ENCODE peak calls at places on chromosome 12, in nine cellular contexts. I is adipocyte, Q is kidney epithelial cell, F is ureter, P is T-helper 17 cell, U is A549, D is K562, E is MM.1S, B is T-cell. Z is an unnamed sample.

GRCh38 chr12:6708968-6709394 is 8.4 kb upstream of the PIANP start:
- DNase-seq in B (no peak), Q (no peak), I (no peak), D (no peak), F (no peak), E (no peak), P (no peak), U (no peak), Z (no peak)

GRCh38 chr12:108341356-108341755 is 2.2 kb upstream of the CMKLR1 start:
- DNase-seq in Q (no peak), P (no peak), I (peak), B (no peak), U (no peak), D (no peak), E (no peak), F (no peak), Z (no peak)

GRCh38 chr12:16112626-16113560 is 164.6 kb downstream of the SLC15A5 start:
- DNase-seq in B (no peak), E (no peak), Q (no peak), D (no peak), I (peak), U (no peak), F (no peak), P (no peak), Z (no peak)

GRCh38 chr12:57089259-57090245 is 638 bp downstream of the NAB2 start:
- DNase-seq in Q (no peak), F (peak), U (no peak), I (peak), P (no peak), B (no peak), E (no peak), D (peak), Z (no peak)

GRCh38 chr12:89185889-89186288 is 166.4 kb downstream of the DUSP6 start:
- DNase-seq in B (no peak), D (no peak), E (no peak), U (peak), F (no peak), I (no peak), Q (no peak), P (no peak), Z (no peak)

GRCh38 chr12:2494490-2495192 is 300.1 kb upstream of the FKBP4 start:
- DNase-seq in Q (no peak), I (no peak), B (no peak), U (no peak), E (no peak), P (no peak), D (no peak), F (no peak), Z (no peak)

GRCh38 chr12:57628280-57629191 is 4.5 kb downstream of the B4GALNT1 start:
- DNase-seq in P (no peak), B (no peak), F (peak), E (no peak), D (no peak), I (no peak), Q (no peak), U (no peak), Z (no peak)

GRCh38 chr12:73623421-73623820 is 914.2 kb upstream of the ATXN7L3B start:
- DNase-seq in U (no peak), B (no peak), D (no peak), F (no peak), Q (no peak), I (no peak), E (no peak), P (no peak), Z (no peak)

GRCh38 chr12:24591079-24591626 is 357.7 kb downstream of the BCAT1 start:
- DNase-seq in P (no peak), D (no peak), Q (no peak), I (no peak), F (no peak), U (no peak), E (no peak), B (no peak), Z (no peak)

GRCh38 chr12:73421832-73422231 is 1115.8 kb upstream of the ATXN7L3B start:
- DNase-seq in D (no peak), P (no peak), U (no peak), I (peak), Q (peak), E (peak), B (no peak), F (no peak), Z (no peak)

GRCh38 chr12:49885118-49885517 is 18.6 kb downstream of the FAIM2 start:
- DNase-seq in E (no peak), U (no peak), Q (no peak), B (no peak), P (no peak), F (no peak), D (no peak), I (no peak), Z (no peak)

GRCh38 chr12:107110519-107110859 is 17.1 kb upstream of the CRY1 start:
- DNase-seq in D (no peak), F (no peak), Q (no peak), P (no peak), E (no peak), I (no peak), B (no peak), U (no peak), Z (no peak)

GRCh38 chr12:62799126-62799736 is 135.7 kb downstream of the PPM1H start:
- DNase-seq in P (no peak), D (peak), F (peak), I (peak), U (peak), Q (no peak), E (peak), B (peak), Z (peak)

GRCh38 chr12:15735837-15736615 is 53.2 kb downstream of the EPS8 start:
- DNase-seq in F (no peak), U (no peak), D (no peak), I (no peak), B (no peak), Q (no peak), E (no peak), P (no peak), Z (no peak)

GRCh38 chr12:124539084-124540041 is 28.0 kb downstream of the NCOR2 start:
- DNase-seq in D (no peak), E (no peak), U (no peak), B (no peak), F (no peak), I (no peak), P (no peak), Q (no peak), Z (no peak)

GRCh38 chr12:132966676-132967415 is 10.7 kb upstream of the ZNF605 start:
- DNase-seq in Q (no peak), B (no peak), U (no peak), I (no peak), F (no peak), D (no peak), E (no peak), P (no peak), Z (no peak)

GRCh38 chr12:131829795-131830334 is 1.7 kb downstream of the MMP17 start:
- DNase-seq in F (no peak), Q (no peak), E (no peak), P (no peak), U (no peak), D (no peak), B (no peak), I (peak), Z (no peak)

GRCh38 chr12:3453947-3454675 is 36.9 kb upstream of the PRMT8 start:
- DNase-seq in Q (peak), D (no peak), B (no peak), E (no peak), I (peak), U (peak), F (no peak), P (no peak), Z (no peak)

GRCh38 chr12:124352839-124353238 is 57.9 kb downstream of the RFLNA start:
- DNase-seq in E (no peak), F (peak), D (peak), B (no peak), I (no peak), U (peak), P (no peak), Q (no peak), Z (no peak)

GRCh38 chr12:22313276-22313995 is 21.1 kb downstream of the ST8SIA1 start:
- DNase-seq in U (no peak), B (no peak), P (no peak), Q (no peak), I (no peak), F (no peak), D (no peak), E (no peak), Z (no peak)

GRCh38 chr12:120228291-120229070 is 27.6 kb upstream of the RPLP0 start:
- DNase-seq in F (peak), I (peak), D (peak), E (peak), U (peak), Q (no peak), B (peak), P (peak), Z (no peak)

GRCh38 chr12:16350682-16351081 is 3.2 kb downstream of the MGST1 start:
- DNase-seq in Q (peak), I (peak), E (no peak), F (peak), B (no peak), P (no peak), U (peak), D (no peak), Z (no peak)

GRCh38 chr12:30839643-30840190 is 85.0 kb upstream of the CAPRIN2 start:
- DNase-seq in D (no peak), P (no peak), Q (no peak), U (no peak), I (no peak), F (no peak), B (no peak), E (no peak), Z (no peak)

GRCh38 chr12:57452181-57452936 is 2.7 kb upstream of the INHBE start:
- DNase-seq in B (no peak), P (no peak), F (no peak), E (no peak), U (peak), D (no peak), I (peak), Q (no peak), Z (no peak)

GRCh38 chr12:131896811-131897270 is 2.4 kb downstream of the ULK1 start:
- DNase-seq in U (no peak), F (no peak), P (no peak), D (no peak), E (no peak), Q (peak), I (peak), B (no peak), Z (no peak)

GRCh38 chr12:132356686-132357622 is 27.6 kb upstream of the GALNT9 start:
- DNase-seq in F (peak), I (peak), Q (peak), P (no peak), E (no peak), U (peak), B (no peak), D (peak), Z (peak)

GRCh38 chr12:51814311-51815088 is 34.0 kb downstream of the FIGNL2 start:
- DNase-seq in E (peak), Q (no peak), F (peak), I (peak), U (peak), B (peak), P (peak), D (peak), Z (peak)

GRCh38 chr12:118271770-118272417 is 100.8 kb downstream of the TAOK3 start:
- DNase-seq in I (no peak), D (no peak), U (no peak), P (no peak), B (no peak), Q (peak), F (no peak), E (no peak), Z (no peak)

GRCh38 chr12:31033681-31034080 is 40.0 kb upstream of the DDX11 start:
- DNase-seq in D (no peak), I (peak), P (no peak), B (no peak), Q (no peak), E (no peak), F (peak), U (no peak), Z (no peak)

GRCh38 chr12:67431436-67432049 is 162.4 kb downstream of the CAND1 start:
- DNase-seq in U (no peak), D (no peak), E (no peak), Q (no peak), B (no peak), P (no peak), I (no peak), F (no peak), Z (no peak)

GRCh38 chr12:25698782-25699181 is 145.7 kb upstream of the LMNTD1 start:
- DNase-seq in P (no peak), I (no peak), Q (no peak), F (no peak), U (no peak), B (no peak), D (no peak), E (no peak), Z (no peak)

GRCh38 chr12:42798811-42799438 is 209.4 kb upstream of the PRICKLE1 start:
- DNase-seq in I (peak), E (no peak), B (no peak), F (no peak), Q (peak), U (no peak), D (no peak), P (no peak), Z (no peak)

GRCh38 chr12:57615637-57616036 is 4.4 kb downstream of the ARHGEF25 start:
- DNase-seq in I (no peak), U (no peak), B (no peak), E (no peak), F (no peak), Q (no peak), D (no peak), P (no peak), Z (no peak)

GRCh38 chr12:6307521-6307920 is 3.0 kb upstream of the PLEKHG6 start:
- DNase-seq in D (no peak), P (no peak), F (no peak), E (no peak), I (no peak), U (no peak), Q (no peak), B (no peak), Z (no peak)

GRCh38 chr12:110102255-110102654 is 21.9 kb upstream of the IFT81 start:
- DNase-seq in D (peak), E (peak), F (no peak), U (peak), I (peak), Q (no peak), B (no peak), P (no peak), Z (no peak)

GRCh38 chr12:2680676-2681039 is 114.1 kb upstream of the FKBP4 start:
- DNase-seq in I (no peak), B (no peak), D (no peak), P (no peak), Q (no peak), U (no peak), E (no peak), F (no peak), Z (no peak)

Z was measured in pulmonary artery endothelial cell.